ENCODE peak calls at places on chromosome 20, in ten cellular contexts. One of them, this sample, is unnamed. For H3K9me3, the result is how much of the 10 kb centered on the place peaks cover.

GRCh38 chr20:57851786-57852185 is 142.0 kb upstream of the PMEPA1 start:
- DNase-seq in effector memory CD4-positive, alpha-beta T cell: no peak
- DNase-seq in fibroblast of lung: peak
- DNase-seq in CD8-positive, alpha-beta memory T cell: no peak
- DNase-seq in lung: no peak
- DNase-seq in ovary: no peak
- DNase-seq in breast epithelium: no peak
- DNase-seq in upper lobe of left lung: no peak
- DNase-seq in SJSA1: no peak
- DNase-seq in CD4-positive, alpha-beta T cell: no peak
- DNase-seq in this sample: no peak

GRCh38 chr20:19129976-19130612 is 82.3 kb upstream of the SLC24A3 start:
- DNase-seq in fibroblast of lung: no peak
- DNase-seq in upper lobe of left lung: peak
- DNase-seq in SJSA1: no peak
- DNase-seq in lung: no peak
- DNase-seq in breast epithelium: no peak
- DNase-seq in CD8-positive, alpha-beta memory T cell: no peak
- DNase-seq in effector memory CD4-positive, alpha-beta T cell: no peak
- DNase-seq in CD4-positive, alpha-beta T cell: no peak
- DNase-seq in ovary: no peak
- DNase-seq in this sample: no peak

GRCh38 chr20:58893355-58894151 is 41.0 kb downstream of the GNAS start:
- DNase-seq in CD8-positive, alpha-beta memory T cell: no peak
- DNase-seq in upper lobe of left lung: no peak
- DNase-seq in breast epithelium: no peak
- DNase-seq in effector memory CD4-positive, alpha-beta T cell: no peak
- DNase-seq in CD4-positive, alpha-beta T cell: no peak
- DNase-seq in ovary: no peak
- DNase-seq in lung: no peak
- DNase-seq in SJSA1: no peak
- DNase-seq in fibroblast of lung: peak
- DNase-seq in this sample: no peak

GRCh38 chr20:35023624-35024023 is 68.0 kb downstream of the MYH7B start:
- DNase-seq in SJSA1: no peak
- DNase-seq in lung: no peak
- DNase-seq in fibroblast of lung: no peak
- DNase-seq in CD8-positive, alpha-beta memory T cell: no peak
- DNase-seq in breast epithelium: no peak
- DNase-seq in ovary: no peak
- DNase-seq in upper lobe of left lung: no peak
- DNase-seq in CD4-positive, alpha-beta T cell: no peak
- DNase-seq in effector memory CD4-positive, alpha-beta T cell: no peak
- DNase-seq in this sample: no peak

GRCh38 chr20:59005523-59006166 is 1.4 kb downstream of the CTSZ start:
- DNase-seq in fibroblast of lung: no peak
- DNase-seq in CD4-positive, alpha-beta T cell: no peak
- DNase-seq in effector memory CD4-positive, alpha-beta T cell: no peak
- DNase-seq in lung: no peak
- DNase-seq in breast epithelium: no peak
- DNase-seq in upper lobe of left lung: no peak
- DNase-seq in CD8-positive, alpha-beta memory T cell: no peak
- DNase-seq in ovary: no peak
- DNase-seq in SJSA1: no peak
- DNase-seq in this sample: no peak

GRCh38 chr20:36744764-36745191 is 1.1 kb downstream of the NDRG3 start:
- DNase-seq in breast epithelium: no peak
- DNase-seq in ovary: no peak
- DNase-seq in upper lobe of left lung: peak
- DNase-seq in lung: no peak
- DNase-seq in fibroblast of lung: peak
- DNase-seq in SJSA1: no peak
- DNase-seq in effector memory CD4-positive, alpha-beta T cell: no peak
- DNase-seq in CD8-positive, alpha-beta memory T cell: no peak
- DNase-seq in CD4-positive, alpha-beta T cell: no peak
- DNase-seq in this sample: no peak

GRCh38 chr20:7879883-7880282 is 60.4 kb downstream of the HAO1 start:
- DNase-seq in fibroblast of lung: no peak
- DNase-seq in lung: no peak
- DNase-seq in CD8-positive, alpha-beta memory T cell: no peak
- DNase-seq in breast epithelium: no peak
- DNase-seq in CD4-positive, alpha-beta T cell: no peak
- DNase-seq in effector memory CD4-positive, alpha-beta T cell: no peak
- DNase-seq in SJSA1: peak
- DNase-seq in upper lobe of left lung: no peak
- DNase-seq in ovary: no peak
- DNase-seq in this sample: no peak

GRCh38 chr20:24406761-24407550 is 62.5 kb upstream of the SYNDIG1 start:
- DNase-seq in fibroblast of lung: peak
- DNase-seq in lung: no peak
- DNase-seq in CD8-positive, alpha-beta memory T cell: no peak
- DNase-seq in effector memory CD4-positive, alpha-beta T cell: no peak
- DNase-seq in SJSA1: peak
- DNase-seq in CD4-positive, alpha-beta T cell: no peak
- DNase-seq in ovary: no peak
- DNase-seq in breast epithelium: no peak
- DNase-seq in upper lobe of left lung: no peak
- DNase-seq in this sample: no peak

GRCh38 chr20:59776059-59776603 is 157.3 kb downstream of the SYCP2 start:
- DNase-seq in SJSA1: no peak
- DNase-seq in effector memory CD4-positive, alpha-beta T cell: no peak
- DNase-seq in lung: no peak
- DNase-seq in breast epithelium: peak
- DNase-seq in CD8-positive, alpha-beta memory T cell: no peak
- DNase-seq in CD4-positive, alpha-beta T cell: no peak
- DNase-seq in upper lobe of left lung: no peak
- DNase-seq in fibroblast of lung: no peak
- DNase-seq in ovary: peak
- DNase-seq in this sample: no peak

GRCh38 chr20:4574356-4574690 is 147.4 kb upstream of the PRND start:
- DNase-seq in CD8-positive, alpha-beta memory T cell: no peak
- DNase-seq in CD4-positive, alpha-beta T cell: no peak
- DNase-seq in ovary: no peak
- DNase-seq in breast epithelium: no peak
- DNase-seq in effector memory CD4-positive, alpha-beta T cell: no peak
- DNase-seq in lung: no peak
- DNase-seq in upper lobe of left lung: no peak
- DNase-seq in fibroblast of lung: no peak
- DNase-seq in SJSA1: no peak
- DNase-seq in this sample: no peak

GRCh38 chr20:64116541-64117423 is 9.4 kb upstream of the NPBWR2 start:
- DNase-seq in lung: no peak
- DNase-seq in CD4-positive, alpha-beta T cell: no peak
- DNase-seq in effector memory CD4-positive, alpha-beta T cell: no peak
- DNase-seq in fibroblast of lung: no peak
- DNase-seq in breast epithelium: peak
- DNase-seq in ovary: peak
- DNase-seq in SJSA1: no peak
- DNase-seq in upper lobe of left lung: peak
- DNase-seq in CD8-positive, alpha-beta memory T cell: no peak
- DNase-seq in this sample: no peak

GRCh38 chr20:10924628-10925266 is 250.9 kb upstream of the JAG1 start:
- DNase-seq in SJSA1: peak
- DNase-seq in fibroblast of lung: peak
- DNase-seq in CD4-positive, alpha-beta T cell: no peak
- DNase-seq in upper lobe of left lung: no peak
- DNase-seq in effector memory CD4-positive, alpha-beta T cell: no peak
- DNase-seq in CD8-positive, alpha-beta memory T cell: no peak
- DNase-seq in ovary: no peak
- DNase-seq in lung: no peak
- DNase-seq in breast epithelium: no peak
- DNase-seq in this sample: no peak

GRCh38 chr20:10922941-10923340 is 249.1 kb upstream of the JAG1 start:
- DNase-seq in effector memory CD4-positive, alpha-beta T cell: no peak
- DNase-seq in CD4-positive, alpha-beta T cell: no peak
- DNase-seq in lung: no peak
- DNase-seq in SJSA1: peak
- DNase-seq in upper lobe of left lung: no peak
- DNase-seq in ovary: no peak
- DNase-seq in CD8-positive, alpha-beta memory T cell: no peak
- DNase-seq in fibroblast of lung: peak
- DNase-seq in breast epithelium: no peak
- DNase-seq in this sample: no peak

GRCh38 chr20:10920396-10920795 is 246.6 kb upstream of the JAG1 start:
- DNase-seq in effector memory CD4-positive, alpha-beta T cell: no peak
- DNase-seq in CD8-positive, alpha-beta memory T cell: no peak
- DNase-seq in ovary: no peak
- DNase-seq in breast epithelium: no peak
- DNase-seq in upper lobe of left lung: no peak
- DNase-seq in lung: no peak
- DNase-seq in CD4-positive, alpha-beta T cell: no peak
- DNase-seq in SJSA1: no peak
- DNase-seq in fibroblast of lung: no peak
- DNase-seq in this sample: no peak

GRCh38 chr20:10921491-10922010 is 247.8 kb upstream of the JAG1 start:
- DNase-seq in SJSA1: no peak
- DNase-seq in breast epithelium: no peak
- DNase-seq in lung: no peak
- DNase-seq in effector memory CD4-positive, alpha-beta T cell: no peak
- DNase-seq in CD4-positive, alpha-beta T cell: no peak
- DNase-seq in upper lobe of left lung: no peak
- DNase-seq in fibroblast of lung: no peak
- DNase-seq in CD8-positive, alpha-beta memory T cell: no peak
- DNase-seq in ovary: no peak
- DNase-seq in this sample: no peak

DNA sequence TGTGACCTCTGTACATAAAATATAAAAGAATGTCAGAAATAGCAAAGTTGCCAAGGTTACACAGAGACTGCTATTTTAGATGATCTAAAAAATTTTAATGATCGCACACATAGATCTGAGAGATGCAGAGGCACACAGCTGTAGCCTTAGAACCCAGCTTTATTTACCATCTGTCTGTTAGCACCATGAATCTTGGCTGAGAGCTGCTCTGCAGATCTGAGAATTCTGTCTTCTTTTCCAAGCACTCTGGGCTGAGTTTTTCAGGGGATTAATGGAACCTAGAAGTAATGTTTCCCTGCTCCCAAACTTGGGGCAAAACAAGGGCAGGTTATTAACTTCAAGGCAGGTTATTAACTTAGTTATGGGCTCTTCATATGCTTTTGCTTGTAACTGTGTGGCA is 248.7 kb upstream of the JAG1 start:
- DNase-seq in upper lobe of left lung: no peak
- DNase-seq in breast epithelium: no peak
- DNase-seq in effector memory CD4-positive, alpha-beta T cell: no peak
- DNase-seq in fibroblast of lung: no peak
- DNase-seq in SJSA1: no peak
- DNase-seq in CD8-positive, alpha-beta memory T cell: no peak
- DNase-seq in CD4-positive, alpha-beta T cell: no peak
- DNase-seq in lung: no peak
- DNase-seq in ovary: no peak
- DNase-seq in this sample: no peak
- H3K9me3 ChIP-seq in upper lobe of left lung: under half
- H3K9me3 ChIP-seq in breast epithelium: under half
- H3K9me3 ChIP-seq in effector memory CD4-positive, alpha-beta T cell: under half
- H3K9me3 ChIP-seq in fibroblast of lung: under half
- H3K9me3 ChIP-seq in SJSA1: under half
- H3K9me3 ChIP-seq in CD8-positive, alpha-beta memory T cell: under half
- H3K9me3 ChIP-seq in CD4-positive, alpha-beta T cell: under half
- H3K9me3 ChIP-seq in lung: under half
- H3K9me3 ChIP-seq in ovary: under half
- H3K9me3 ChIP-seq in this sample: under half

DNA sequence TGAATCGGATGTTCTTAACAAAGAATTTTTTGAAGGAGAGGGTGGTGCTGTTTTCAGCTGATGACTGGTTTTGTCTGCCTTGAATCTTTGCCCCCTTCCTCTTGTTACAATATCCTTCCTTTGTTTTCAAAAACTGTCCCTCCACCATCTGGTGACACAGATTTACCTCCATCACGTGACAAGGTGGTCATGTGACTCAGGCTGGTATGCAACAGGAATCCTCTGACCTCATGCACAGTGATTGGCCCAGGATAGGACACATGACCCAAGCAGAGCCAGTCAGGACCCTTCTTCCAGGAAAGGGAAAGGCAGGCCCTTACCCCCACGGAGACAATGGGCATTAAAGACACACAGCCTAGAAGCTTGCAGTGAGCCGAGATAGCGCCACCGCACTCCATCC is 84.7 kb upstream of the MC3R start:
- DNase-seq in breast epithelium: no peak
- DNase-seq in lung: no peak
- DNase-seq in fibroblast of lung: no peak
- DNase-seq in ovary: no peak
- DNase-seq in SJSA1: no peak
- DNase-seq in CD8-positive, alpha-beta memory T cell: no peak
- DNase-seq in CD4-positive, alpha-beta T cell: no peak
- DNase-seq in effector memory CD4-positive, alpha-beta T cell: no peak
- DNase-seq in upper lobe of left lung: no peak
- DNase-seq in this sample: no peak
- H3K9me3 ChIP-seq in breast epithelium: under half
- H3K9me3 ChIP-seq in lung: under half
- H3K9me3 ChIP-seq in fibroblast of lung: under half
- H3K9me3 ChIP-seq in ovary: under half
- H3K9me3 ChIP-seq in SJSA1: under half
- H3K9me3 ChIP-seq in CD8-positive, alpha-beta memory T cell: under half
- H3K9me3 ChIP-seq in CD4-positive, alpha-beta T cell: under half
- H3K9me3 ChIP-seq in effector memory CD4-positive, alpha-beta T cell: under half
- H3K9me3 ChIP-seq in upper lobe of left lung: under half
- H3K9me3 ChIP-seq in this sample: under half

DNA sequence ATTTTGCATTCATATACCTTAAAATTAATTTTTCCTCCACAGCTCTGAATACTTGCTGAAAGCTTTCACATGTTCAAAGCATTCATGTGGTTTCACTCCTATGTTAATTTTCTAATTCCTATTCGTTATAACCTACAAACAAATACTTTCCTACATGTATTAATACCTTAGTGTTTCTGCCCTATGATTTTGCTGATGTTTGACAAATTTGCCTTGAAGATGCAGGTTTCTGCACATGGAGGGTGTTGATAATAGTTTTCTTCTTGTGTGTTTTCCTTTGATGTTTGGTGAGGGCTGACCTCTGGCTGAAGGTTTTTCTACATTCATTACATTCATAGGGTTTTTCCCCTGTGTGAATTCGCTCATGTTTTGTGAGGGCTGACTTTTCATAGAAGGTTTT is 49.3 kb upstream of the ELMO2 start:
- DNase-seq in upper lobe of left lung: no peak
- DNase-seq in lung: no peak
- DNase-seq in fibroblast of lung: no peak
- DNase-seq in breast epithelium: no peak
- DNase-seq in CD8-positive, alpha-beta memory T cell: no peak
- DNase-seq in CD4-positive, alpha-beta T cell: no peak
- DNase-seq in ovary: no peak
- DNase-seq in SJSA1: no peak
- DNase-seq in effector memory CD4-positive, alpha-beta T cell: no peak
- DNase-seq in this sample: no peak
- H3K9me3 ChIP-seq in upper lobe of left lung: under half
- H3K9me3 ChIP-seq in lung: under half
- H3K9me3 ChIP-seq in fibroblast of lung: under half
- H3K9me3 ChIP-seq in breast epithelium: under half
- H3K9me3 ChIP-seq in CD8-positive, alpha-beta memory T cell: under half
- H3K9me3 ChIP-seq in CD4-positive, alpha-beta T cell: under half
- H3K9me3 ChIP-seq in ovary: under half
- H3K9me3 ChIP-seq in SJSA1: under half
- H3K9me3 ChIP-seq in effector memory CD4-positive, alpha-beta T cell: under half
- H3K9me3 ChIP-seq in this sample: under half

DNA sequence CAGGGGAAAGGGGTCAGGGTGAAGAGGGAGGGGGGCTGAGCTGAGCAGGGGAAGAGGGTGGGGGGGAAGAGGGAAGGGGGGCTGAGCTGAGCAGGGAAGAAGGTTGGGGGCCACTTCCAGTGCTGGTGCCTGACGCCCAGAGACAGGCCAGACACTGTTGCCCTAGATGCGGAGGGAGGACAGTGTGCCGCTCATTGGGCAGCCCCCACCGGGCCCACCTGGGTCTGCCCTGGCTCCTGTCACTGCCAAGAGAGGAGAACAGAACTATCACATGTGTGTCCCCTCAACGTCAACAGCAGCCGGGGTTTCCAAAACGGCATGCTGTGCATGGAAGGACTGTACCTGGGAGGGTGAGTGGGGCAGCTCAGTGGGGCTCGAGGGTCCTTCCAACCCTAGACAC is 342.1 kb downstream of the CDH4 start:
- DNase-seq in CD4-positive, alpha-beta T cell: no peak
- DNase-seq in SJSA1: no peak
- DNase-seq in lung: no peak
- DNase-seq in ovary: no peak
- DNase-seq in effector memory CD4-positive, alpha-beta T cell: no peak
- DNase-seq in upper lobe of left lung: no peak
- DNase-seq in breast epithelium: no peak
- DNase-seq in CD8-positive, alpha-beta memory T cell: no peak
- DNase-seq in fibroblast of lung: no peak
- DNase-seq in this sample: no peak
- H3K9me3 ChIP-seq in CD4-positive, alpha-beta T cell: under half
- H3K9me3 ChIP-seq in SJSA1: under half
- H3K9me3 ChIP-seq in lung: under half
- H3K9me3 ChIP-seq in ovary: under half
- H3K9me3 ChIP-seq in effector memory CD4-positive, alpha-beta T cell: under half
- H3K9me3 ChIP-seq in upper lobe of left lung: under half
- H3K9me3 ChIP-seq in breast epithelium: under half
- H3K9me3 ChIP-seq in CD8-positive, alpha-beta memory T cell: under half
- H3K9me3 ChIP-seq in fibroblast of lung: under half
- H3K9me3 ChIP-seq in this sample: under half